ENCODE peak calls at places on chromosomes 6 and 20, in five cellular contexts. L is AG10803; F is ELR; T is activated naive CD4-positive, alpha-beta T cell treated with Interleukin-2 at 50 U/mL for 16 hours; V is aorta. X is an unnamed sample.

GRCh38 chr6:130900913-130901312 is 73.7 kb downstream of the SMLR1 start:
- DNase-seq in V (peak), T (no peak), L (peak), F (peak), X (no peak)

GRCh38 chr6:42239333-42239732 is 21.7 kb upstream of the MRPS10 start:
- DNase-seq in V (no peak), T (no peak), L (no peak), F (no peak), X (no peak)

GRCh38 chr20:9059931-9060330 is 9.0 kb upstream of the PLCB4 start:
- DNase-seq in F (peak), T (no peak), L (peak), V (no peak), X (no peak)

GRCh38 chr6:55456016-55456415 is 123.0 kb downstream of the HMGCLL1 start:
- DNase-seq in L (peak), V (no peak), F (no peak), T (no peak), X (no peak)

GRCh38 chr6:96110878-96111277 is 95.1 kb downstream of the FUT9 start:
- DNase-seq in T (no peak), V (no peak), F (no peak), L (no peak), X (no peak)

GRCh38 chr6:125899726-125900182 is 56.8 kb upstream of the HINT3 start:
- DNase-seq in V (no peak), L (no peak), F (no peak), T (no peak), X (no peak)

GRCh38 chr6:8642131-8642530 is 206.8 kb upstream of the SLC35B3 start:
- DNase-seq in L (no peak), V (no peak), T (no peak), F (no peak), X (no peak)

GRCh38 chr6:135257641-135258405 is 76.7 kb downstream of the MYB start:
- DNase-seq in F (peak), L (no peak), V (no peak), T (no peak), X (no peak)

GRCh38 chr20:58549231-58549630 is 34.0 kb upstream of the APCDD1L start:
- DNase-seq in L (no peak), V (no peak), T (no peak), F (no peak), X (no peak)

GRCh38 chr6:167799033-167799933 is 27.4 kb upstream of the AFDN start:
- DNase-seq in V (no peak), L (no peak), F (no peak), T (no peak), X (no peak)

GRCh38 chr6:101597711-101598110 is 204.2 kb downstream of the GRIK2 start:
- DNase-seq in F (peak), T (no peak), V (no peak), L (peak), X (no peak)

GRCh38 chr6:124073021-124073420 is 269.4 kb downstream of the NKAIN2 start:
- DNase-seq in L (no peak), F (no peak), V (no peak), T (no peak), X (no peak)

GRCh38 chr6:31366693-31367470 is 9.9 kb upstream of the HLA-B start:
- DNase-seq in V (peak), F (peak), L (peak), T (peak), X (peak)

GRCh38 chr20:35431621-35432429 is 6.2 kb downstream of the GDF5 start:
- DNase-seq in L (no peak), T (no peak), F (no peak), V (no peak), X (no peak)

GRCh38 chr6:68777956-68778355 is 142.9 kb downstream of the ADGRB3 start:
- DNase-seq in V (no peak), F (peak), T (no peak), L (peak), X (no peak)

X was measured in T-cell.